ENCODE peak calls at places on chromosomes 16 and 17, in six cellular contexts. B is activated CD8-positive, alpha-beta memory T cell treated with anti-CD3 and anti-CD28 coated beads for 48 hours; H is uterus; Y is AG08396; N is brain microvascular endothelial cell; L is iPS-NIHi11. Z is an unnamed sample.

GRCh38 chr16:24810951-24811843 is 34.6 kb upstream of the SLC5A11 start:
- DNase-seq in H (no peak), L (no peak), B (no peak), N (no peak), Y (no peak), Z (no peak)

GRCh38 chr17:44409309-44410028 is 20.0 kb upstream of the ITGA2B start:
- DNase-seq in N (no peak), Y (no peak), H (no peak), L (no peak), B (no peak), Z (no peak)

GRCh38 chr17:2416010-2416734 is 15.3 kb upstream of the MNT start:
- DNase-seq in B (peak; percentile 58), H (peak; percentile 94), L (peak; percentile 85), N (peak; percentile 85), Y (peak; percentile 86), Z (peak; percentile 80)

GRCh38 chr17:5563451-5563850 is 20.9 kb downstream of the NLRP1 start:
- DNase-seq in L (no peak), Y (no peak), N (no peak), H (no peak), B (no peak), Z (no peak)

GRCh38 chr16:13973321-13974023 is 53.5 kb downstream of the ERCC4 start:
- DNase-seq in B (no peak), Y (no peak), L (no peak), N (no peak), H (no peak), Z (no peak)

GRCh38 chr16:73049051-73049910 is 1.4 kb upstream of the ZFHX3 start:
- DNase-seq in L (no peak), H (no peak), N (no peak), Y (no peak), B (no peak), Z (no peak)

GRCh38 chr17:77957215-77957868 is 1.2 kb upstream of the TNRC6C start:
- DNase-seq in B (no peak), H (no peak), N (no peak), Y (no peak), L (no peak), Z (no peak)

GRCh38 chr16:83813818-83814653 is 6.3 kb downstream of the HSBP1 start:
- DNase-seq in B (no peak), L (no peak), H (peak; percentile 46), Y (peak; percentile 53), N (peak; percentile 51), Z (no peak)

GRCh38 chr16:11001611-11002010 is 57.2 kb downstream of the CLEC16A start:
- DNase-seq in H (no peak), Y (no peak), B (no peak), L (no peak), N (no peak), Z (no peak)

GRCh38 chr17:50355701-50356341 is 9.9 kb downstream of the XYLT2 start:
- DNase-seq in L (no peak), N (no peak), B (no peak), H (no peak), Y (no peak), Z (no peak)

GRCh38 chr16:65249768-65250167 is 127.9 kb upstream of the CDH11 start:
- DNase-seq in Y (peak; percentile 27), L (no peak), N (peak; percentile 82), H (peak; percentile 52), B (no peak), Z (no peak)

GRCh38 chr16:89117975-89118289 is 24.3 kb downstream of the ACSF3 start:
- DNase-seq in Y (no peak), H (no peak), B (no peak), L (no peak), N (no peak), Z (no peak)

GRCh38 chr16:81469183-81469677 is 24.6 kb downstream of the CMIP start:
- DNase-seq in B (no peak), Y (no peak), H (no peak), L (no peak), N (no peak), Z (no peak)

GRCh38 chr16:12349950-12350842 is 373.7 kb downstream of the SNX29 start:
- DNase-seq in H (no peak), N (no peak), Y (no peak), B (no peak), L (no peak), Z (no peak)

GRCh38 chr17:81869221-81870154 is 1.6 kb downstream of the ARHGDIA start:
- DNase-seq in L (peak; percentile 86), N (peak; percentile 9), Y (peak; percentile 76), H (peak; percentile 44), B (no peak), Z (no peak)

GRCh38 chr16:55643161-55643970 is 12.4 kb upstream of the SLC6A2 start:
- DNase-seq in Y (no peak), B (no peak), L (no peak), H (no peak), N (no peak), Z (no peak)

GRCh38 chr17:67026341-67026740 is 18.0 kb upstream of the CACNG1 start:
- DNase-seq in Y (no peak), B (no peak), L (no peak), N (no peak), H (no peak), Z (no peak)

GRCh38 chr17:62876063-62876462 is 67.9 kb upstream of the MARCHF10 start:
- DNase-seq in L (no peak), B (no peak), H (no peak), Y (no peak), N (no peak), Z (no peak)

GRCh38 chr16:11329080-11329491 is 16.2 kb upstream of the RMI2 start:
- DNase-seq in L (peak; percentile 69), N (no peak), B (no peak), Y (peak; percentile 38), H (no peak), Z (no peak)

GRCh38 chr17:79837888-79838540 is 1.2 kb downstream of the CBX4 start:
- DNase-seq in L (no peak), B (no peak), N (no peak), H (no peak), Y (no peak), Z (no peak)

GRCh38 chr17:14744716-14745115 is 443.8 kb downstream of the HS3ST3B1 start:
- DNase-seq in Y (no peak), N (no peak), L (no peak), B (no peak), H (no peak), Z (no peak)

GRCh38 chr17:8740486-8740885 is 4.2 kb downstream of the CCDC42 start:
- DNase-seq in N (no peak), Y (no peak), H (no peak), B (peak; percentile 24), L (peak; percentile 56), Z (peak; percentile 15)

GRCh38 chr17:75698659-75699058 is 22.6 kb upstream of the ITGB4 start:
- DNase-seq in B (no peak), Y (no peak), H (no peak), L (no peak), N (no peak), Z (no peak)

GRCh38 chr17:44235583-44235936 is 16.1 kb upstream of the UBTF start:
- DNase-seq in L (peak; percentile 23), H (no peak), B (no peak), N (peak; percentile 70), Y (no peak), Z (no peak)

GRCh38 chr17:50562266-50563094 is 2.0 kb downstream of the CACNA1G start:
- DNase-seq in B (no peak), N (no peak), Y (no peak), L (no peak), H (no peak), Z (no peak)

GRCh38 chr17:16313159-16314090 is 39.8 kb downstream of the CENPV start:
- DNase-seq in L (no peak), N (no peak), H (no peak), Y (peak; percentile 41), B (no peak), Z (no peak)

GRCh38 chr17:7260601-7261376 is 1.5 kb downstream of the CLDN7 start:
- DNase-seq in L (peak; percentile 83), H (no peak), N (no peak), Y (peak; percentile 54), B (no peak), Z (no peak)

GRCh38 chr16:78227855-78228254 is 128.4 kb downstream of the WWOX start:
- DNase-seq in L (peak; percentile 31), Y (no peak), H (peak; percentile 17), B (no peak), N (no peak), Z (no peak)

GRCh38 chr17:82839617-82840292 is at the start of gene ZNF750:
- DNase-seq in B (no peak), N (no peak), Y (no peak), L (no peak), H (no peak), Z (no peak)